ENCODE peak calls at places on chromosome 19, in ten cellular contexts. One of them, this sample, is unnamed.

GRCh38 chr19:1232652-1233360 is 5.0 kb downstream of the CBARP start:
- DNase-seq in left lung: no peak
- DNase-seq in A673: no peak
- DNase-seq in SJSA1: no peak
- DNase-seq in neuronal stem cell: no peak
- DNase-seq in suprapubic skin: no peak
- DNase-seq in effector memory CD4-positive, alpha-beta T cell: no peak
- DNase-seq in pancreas: no peak
- DNase-seq in tibial nerve: no peak
- DNase-seq in sigmoid colon: peak; percentile 86
- DNase-seq in this sample: no peak

GRCh38 chr19:1678073-1678472 is 25.7 kb upstream of the TCF3 start:
- DNase-seq in left lung: no peak
- DNase-seq in pancreas: no peak
- DNase-seq in tibial nerve: no peak
- DNase-seq in SJSA1: no peak
- DNase-seq in neuronal stem cell: no peak
- DNase-seq in effector memory CD4-positive, alpha-beta T cell: no peak
- DNase-seq in A673: no peak
- DNase-seq in sigmoid colon: no peak
- DNase-seq in suprapubic skin: no peak
- DNase-seq in this sample: no peak

GRCh38 chr19:46412034-46412982 is 1.1 kb downstream of the CCDC8 start:
- DNase-seq in suprapubic skin: no peak
- DNase-seq in neuronal stem cell: no peak
- DNase-seq in effector memory CD4-positive, alpha-beta T cell: no peak
- DNase-seq in pancreas: no peak
- DNase-seq in A673: no peak
- DNase-seq in sigmoid colon: no peak
- DNase-seq in SJSA1: no peak
- DNase-seq in left lung: peak; percentile 74
- DNase-seq in tibial nerve: no peak
- DNase-seq in this sample: no peak

GRCh38 chr19:27752530-27753184 is 1460.3 kb downstream of the UQCRFS1 start:
- DNase-seq in suprapubic skin: peak; percentile 13
- DNase-seq in sigmoid colon: peak; percentile 18
- DNase-seq in tibial nerve: no peak
- DNase-seq in SJSA1: no peak
- DNase-seq in pancreas: no peak
- DNase-seq in A673: no peak
- DNase-seq in neuronal stem cell: no peak
- DNase-seq in left lung: no peak
- DNase-seq in effector memory CD4-positive, alpha-beta T cell: no peak
- DNase-seq in this sample: no peak

GRCh38 chr19:9183000-9183399 is 4.2 kb downstream of the OR7D2 start:
- DNase-seq in suprapubic skin: no peak
- DNase-seq in left lung: no peak
- DNase-seq in effector memory CD4-positive, alpha-beta T cell: no peak
- DNase-seq in tibial nerve: no peak
- DNase-seq in A673: no peak
- DNase-seq in neuronal stem cell: no peak
- DNase-seq in SJSA1: no peak
- DNase-seq in pancreas: no peak
- DNase-seq in sigmoid colon: no peak
- DNase-seq in this sample: no peak

GRCh38 chr19:15107056-15108010 is at the start of gene SYDE1:
- DNase-seq in effector memory CD4-positive, alpha-beta T cell: no peak
- DNase-seq in left lung: peak; percentile 77
- DNase-seq in SJSA1: peak; percentile 77
- DNase-seq in pancreas: peak; percentile 36
- DNase-seq in sigmoid colon: peak; percentile 80
- DNase-seq in suprapubic skin: no peak
- DNase-seq in A673: peak; percentile 76
- DNase-seq in tibial nerve: no peak
- DNase-seq in neuronal stem cell: peak; percentile 71
- DNase-seq in this sample: no peak

GRCh38 chr19:10419200-10419645 is 1.1 kb upstream of the PDE4A start:
- DNase-seq in left lung: no peak
- DNase-seq in tibial nerve: no peak
- DNase-seq in suprapubic skin: no peak
- DNase-seq in effector memory CD4-positive, alpha-beta T cell: no peak
- DNase-seq in SJSA1: peak; percentile 84
- DNase-seq in pancreas: no peak
- DNase-seq in neuronal stem cell: no peak
- DNase-seq in sigmoid colon: no peak
- DNase-seq in A673: peak; percentile 84
- DNase-seq in this sample: no peak

GRCh38 chr19:10848208-10848843 is at the start of gene C19orf38:
- DNase-seq in A673: no peak
- DNase-seq in neuronal stem cell: no peak
- DNase-seq in sigmoid colon: no peak
- DNase-seq in pancreas: no peak
- DNase-seq in tibial nerve: no peak
- DNase-seq in SJSA1: no peak
- DNase-seq in suprapubic skin: no peak
- DNase-seq in left lung: no peak
- DNase-seq in effector memory CD4-positive, alpha-beta T cell: no peak
- DNase-seq in this sample: no peak

GRCh38 chr19:3054265-3054971 is 7.9 kb downstream of the TLE5 start:
- DNase-seq in A673: no peak
- DNase-seq in tibial nerve: no peak
- DNase-seq in neuronal stem cell: no peak
- DNase-seq in pancreas: no peak
- DNase-seq in effector memory CD4-positive, alpha-beta T cell: no peak
- DNase-seq in SJSA1: no peak
- DNase-seq in left lung: no peak
- DNase-seq in suprapubic skin: no peak
- DNase-seq in sigmoid colon: no peak
- DNase-seq in this sample: no peak

GRCh38 chr19:36377541-36378178 is 1.3 kb downstream of the ZFP14 start:
- DNase-seq in pancreas: no peak
- DNase-seq in neuronal stem cell: no peak
- DNase-seq in sigmoid colon: no peak
- DNase-seq in tibial nerve: no peak
- DNase-seq in left lung: no peak
- DNase-seq in A673: peak; percentile 14
- DNase-seq in SJSA1: no peak
- DNase-seq in suprapubic skin: no peak
- DNase-seq in effector memory CD4-positive, alpha-beta T cell: no peak
- DNase-seq in this sample: no peak
- H3K4me3 ChIP-seq in pancreas: peak overlapping the region; percentile 68
- H3K4me3 ChIP-seq in neuronal stem cell: peak overlapping the region; percentile 94
- H3K4me3 ChIP-seq in sigmoid colon: peak overlapping the region; percentile 70
- H3K4me3 ChIP-seq in tibial nerve: no peak overlapping the region
- H3K4me3 ChIP-seq in left lung: no peak overlapping the region
- H3K4me3 ChIP-seq in A673: peak overlapping the region; percentile 63
- H3K4me3 ChIP-seq in SJSA1: no peak overlapping the region
- H3K4me3 ChIP-seq in suprapubic skin: no peak overlapping the region
- H3K4me3 ChIP-seq in effector memory CD4-positive, alpha-beta T cell: no peak overlapping the region
- H3K4me3 ChIP-seq in this sample: peak overlapping the region; percentile 68

GRCh38 chr19:5450482-5450881 is 4.7 kb upstream of the ZNRF4 start:
- DNase-seq in SJSA1: no peak
- DNase-seq in effector memory CD4-positive, alpha-beta T cell: no peak
- DNase-seq in pancreas: no peak
- DNase-seq in left lung: no peak
- DNase-seq in suprapubic skin: no peak
- DNase-seq in neuronal stem cell: no peak
- DNase-seq in sigmoid colon: no peak
- DNase-seq in tibial nerve: no peak
- DNase-seq in A673: no peak
- DNase-seq in this sample: no peak

GRCh38 chr19:5445667-5446066 is 9.6 kb upstream of the ZNRF4 start:
- DNase-seq in tibial nerve: no peak
- DNase-seq in left lung: no peak
- DNase-seq in SJSA1: no peak
- DNase-seq in neuronal stem cell: no peak
- DNase-seq in suprapubic skin: no peak
- DNase-seq in pancreas: no peak
- DNase-seq in A673: peak; percentile 51
- DNase-seq in sigmoid colon: no peak
- DNase-seq in effector memory CD4-positive, alpha-beta T cell: no peak
- DNase-seq in this sample: no peak

GRCh38 chr19:5448374-5448773 is 6.8 kb upstream of the ZNRF4 start:
- DNase-seq in suprapubic skin: no peak
- DNase-seq in sigmoid colon: no peak
- DNase-seq in SJSA1: no peak
- DNase-seq in left lung: no peak
- DNase-seq in A673: no peak
- DNase-seq in tibial nerve: no peak
- DNase-seq in effector memory CD4-positive, alpha-beta T cell: no peak
- DNase-seq in neuronal stem cell: no peak
- DNase-seq in pancreas: no peak
- DNase-seq in this sample: no peak

GRCh38 chr19:5445071-5445470 is 10.1 kb upstream of the ZNRF4 start:
- DNase-seq in effector memory CD4-positive, alpha-beta T cell: no peak
- DNase-seq in left lung: no peak
- DNase-seq in A673: peak; percentile 50
- DNase-seq in sigmoid colon: no peak
- DNase-seq in SJSA1: no peak
- DNase-seq in suprapubic skin: no peak
- DNase-seq in neuronal stem cell: no peak
- DNase-seq in pancreas: no peak
- DNase-seq in tibial nerve: no peak
- DNase-seq in this sample: no peak

GRCh38 chr19:5447700-5448311 is 7.4 kb upstream of the ZNRF4 start:
- DNase-seq in neuronal stem cell: no peak
- DNase-seq in A673: peak; percentile 42
- DNase-seq in suprapubic skin: no peak
- DNase-seq in tibial nerve: no peak
- DNase-seq in SJSA1: no peak
- DNase-seq in sigmoid colon: no peak
- DNase-seq in pancreas: no peak
- DNase-seq in left lung: no peak
- DNase-seq in effector memory CD4-positive, alpha-beta T cell: no peak
- DNase-seq in this sample: no peak
- H3K27me3 ChIP-seq in neuronal stem cell: no peaks in the 10 kb centered on the region
- H3K27me3 ChIP-seq in A673: no peaks in the 10 kb centered on the region
- H3K27me3 ChIP-seq in suprapubic skin: peaks cover 58% of the 10 kb centered on the region
- H3K27me3 ChIP-seq in tibial nerve: no peaks in the 10 kb centered on the region
- H3K27me3 ChIP-seq in SJSA1: peaks cover 12% of the 10 kb centered on the region
- H3K27me3 ChIP-seq in sigmoid colon: no peaks in the 10 kb centered on the region
- H3K27me3 ChIP-seq in pancreas: peaks cover 5% of the 10 kb centered on the region
- H3K27me3 ChIP-seq in left lung: peaks cover 75% of the 10 kb centered on the region
- H3K27me3 ChIP-seq in effector memory CD4-positive, alpha-beta T cell: no peaks in the 10 kb centered on the region
- H3K27me3 ChIP-seq in this sample: peaks cover 3% of the 10 kb centered on the region

GRCh38 chr19:19821366-19822147 is at the start of gene ZNF506:
- DNase-seq in pancreas: peak; percentile 98
- DNase-seq in left lung: peak; percentile 92
- DNase-seq in sigmoid colon: peak; percentile 100
- DNase-seq in tibial nerve: peak; percentile 100
- DNase-seq in SJSA1: peak; percentile 89
- DNase-seq in A673: peak; percentile 98
- DNase-seq in suprapubic skin: peak; percentile 99
- DNase-seq in effector memory CD4-positive, alpha-beta T cell: peak; percentile 97
- DNase-seq in neuronal stem cell: peak; percentile 92
- DNase-seq in this sample: peak; percentile 85
- H3K4me3 ChIP-seq in pancreas: peak within 1 kb of the TSS; percentile 61
- H3K4me3 ChIP-seq in left lung: peak within 1 kb of the TSS; percentile 70
- H3K4me3 ChIP-seq in sigmoid colon: peak within 1 kb of the TSS; percentile 79
- H3K4me3 ChIP-seq in tibial nerve: peak within 1 kb of the TSS; percentile 70
- H3K4me3 ChIP-seq in SJSA1: peak within 1 kb of the TSS; percentile 57
- H3K4me3 ChIP-seq in A673: peak within 1 kb of the TSS; percentile 80
- H3K4me3 ChIP-seq in suprapubic skin: peak within 1 kb of the TSS; percentile 68
- H3K4me3 ChIP-seq in effector memory CD4-positive, alpha-beta T cell: peak within 1 kb of the TSS; percentile 65
- H3K4me3 ChIP-seq in neuronal stem cell: peak within 1 kb of the TSS; percentile 89
- H3K4me3 ChIP-seq in this sample: peak within 1 kb of the TSS; percentile 76

GRCh38 chr19:16368385-16369305 is 44.0 kb downstream of the KLF2 start:
- DNase-seq in neuronal stem cell: no peak
- DNase-seq in effector memory CD4-positive, alpha-beta T cell: peak; percentile 69
- DNase-seq in tibial nerve: no peak
- DNase-seq in suprapubic skin: no peak
- DNase-seq in sigmoid colon: peak; percentile 29
- DNase-seq in A673: no peak
- DNase-seq in pancreas: no peak
- DNase-seq in SJSA1: no peak
- DNase-seq in left lung: peak; percentile 65
- DNase-seq in this sample: no peak

GRCh38 chr19:16366433-16367268 is 42.0 kb downstream of the KLF2 start:
- DNase-seq in sigmoid colon: peak; percentile 48
- DNase-seq in left lung: peak; percentile 70
- DNase-seq in A673: no peak
- DNase-seq in neuronal stem cell: no peak
- DNase-seq in pancreas: no peak
- DNase-seq in tibial nerve: no peak
- DNase-seq in SJSA1: no peak
- DNase-seq in effector memory CD4-positive, alpha-beta T cell: no peak
- DNase-seq in suprapubic skin: no peak
- DNase-seq in this sample: no peak

GRCh38 chr19:16366056-16366432 is 41.4 kb downstream of the KLF2 start:
- DNase-seq in SJSA1: no peak
- DNase-seq in suprapubic skin: no peak
- DNase-seq in left lung: peak; percentile 17
- DNase-seq in neuronal stem cell: no peak
- DNase-seq in sigmoid colon: no peak
- DNase-seq in A673: no peak
- DNase-seq in pancreas: no peak
- DNase-seq in tibial nerve: no peak
- DNase-seq in effector memory CD4-positive, alpha-beta T cell: no peak
- DNase-seq in this sample: no peak

GRCh38 chr19:16365300-16365996 is 40.8 kb downstream of the KLF2 start:
- DNase-seq in pancreas: no peak
- DNase-seq in neuronal stem cell: no peak
- DNase-seq in effector memory CD4-positive, alpha-beta T cell: no peak
- DNase-seq in tibial nerve: no peak
- DNase-seq in left lung: peak; percentile 46
- DNase-seq in SJSA1: no peak
- DNase-seq in sigmoid colon: no peak
- DNase-seq in A673: no peak
- DNase-seq in suprapubic skin: no peak
- DNase-seq in this sample: no peak

DNA sequence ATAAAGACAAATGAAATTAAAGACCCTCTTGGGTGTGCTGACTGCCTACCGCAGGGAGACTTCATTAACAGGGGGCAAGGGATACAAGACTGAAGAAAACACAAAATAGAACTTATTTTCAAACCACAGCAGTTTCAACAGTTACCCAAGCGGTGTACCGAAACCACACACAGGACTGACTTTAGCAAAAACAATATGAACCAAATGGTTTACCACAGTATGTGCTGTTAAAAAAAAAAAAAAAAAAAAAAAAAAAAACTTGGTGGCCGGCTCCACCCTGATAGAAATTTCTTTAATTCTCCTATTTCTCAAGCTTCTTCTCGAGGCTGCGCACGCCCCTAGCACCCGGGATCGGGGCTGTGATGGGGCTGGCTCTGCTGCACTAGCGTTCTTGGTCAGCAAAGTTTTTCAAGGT is 42.6 kb downstream of the KLF2 start:
- DNase-seq in effector memory CD4-positive, alpha-beta T cell: peak; percentile 64
- DNase-seq in SJSA1: no peak
- DNase-seq in suprapubic skin: no peak
- DNase-seq in neuronal stem cell: no peak
- DNase-seq in tibial nerve: no peak
- DNase-seq in pancreas: no peak
- DNase-seq in sigmoid colon: peak; percentile 27
- DNase-seq in left lung: peak; percentile 79
- DNase-seq in A673: no peak
- DNase-seq in this sample: no peak
- H3K27me3 ChIP-seq in effector memory CD4-positive, alpha-beta T cell: no peaks in the 10 kb centered on the region
- H3K27me3 ChIP-seq in SJSA1: no peaks in the 10 kb centered on the region
- H3K27me3 ChIP-seq in suprapubic skin: no peaks in the 10 kb centered on the region
- H3K27me3 ChIP-seq in neuronal stem cell: no peaks in the 10 kb centered on the region
- H3K27me3 ChIP-seq in tibial nerve: no peaks in the 10 kb centered on the region
- H3K27me3 ChIP-seq in pancreas: no peaks in the 10 kb centered on the region
- H3K27me3 ChIP-seq in sigmoid colon: no peaks in the 10 kb centered on the region
- H3K27me3 ChIP-seq in left lung: no peaks in the 10 kb centered on the region
- H3K27me3 ChIP-seq in A673: no peaks in the 10 kb centered on the region
- H3K27me3 ChIP-seq in this sample: no peaks in the 10 kb centered on the region